ENCODE peak calls at places on chromosomes 4 and X, in five cellular contexts. T, R, I, E and A are unnamed samples.

GRCh38 chr4:167034983-167035382 is 199.3 kb downstream of the SPOCK3 start:
- DNase-seq in T (no peak), R (no peak), I (no peak), E (no peak), A (no peak)

GRCh38 chrX:112536544-112536943 is 143.2 kb downstream of the LHFPL1 start:
- DNase-seq in T (no peak), R (peak; percentile 89), I (peak; percentile 61), E (peak; percentile 43), A (no peak)

GRCh38 chr4:169058312-169058711 is 48.3 kb upstream of the CBR4 start:
- DNase-seq in T (no peak), R (no peak), I (no peak), E (no peak), A (no peak)

GRCh38 chr4:56215138-56215793 is 172.0 kb downstream of the AASDH start:
- DNase-seq in T (no peak), R (no peak), I (no peak), E (no peak), A (no peak)

GRCh38 chrX:17613979-17614572 is 123.2 kb upstream of the SCML1 start:
- DNase-seq in T (peak; percentile 51), R (no peak), I (no peak), E (no peak), A (no peak)

GRCh38 chr4:53548662-53549061 is 42.6 kb downstream of the LNX1 start:
- DNase-seq in T (no peak), R (no peak), I (no peak), E (no peak), A (no peak)

GRCh38 chr4:156798438-156798837 is 173.2 kb downstream of the PDGFC start:
- DNase-seq in T (no peak), R (no peak), I (no peak), E (no peak), A (no peak)

GRCh38 chr4:81589191-81589720 is 117.5 kb upstream of the RASGEF1B start:
- DNase-seq in T (no peak), R (no peak), I (no peak), E (no peak), A (no peak)

GRCh38 chr4:140091305-140091704 is 62.7 kb downstream of the MAML3 start:
- DNase-seq in T (no peak), R (no peak), I (no peak), E (no peak), A (peak; percentile 65)

GRCh38 chr4:101952985-101953384 is 162.5 kb downstream of the BANK1 start:
- DNase-seq in T (no peak), R (no peak), I (no peak), E (no peak), A (no peak)

GRCh38 chr4:101956068-101956805 is 165.7 kb downstream of the BANK1 start:
- DNase-seq in T (no peak), R (no peak), I (no peak), E (no peak), A (no peak)

GRCh38 chr4:101954975-101955678 is 164.6 kb downstream of the BANK1 start:
- DNase-seq in T (no peak), R (no peak), I (no peak), E (no peak), A (no peak)

GRCh38 chr4:101953949-101954348 is 163.4 kb downstream of the BANK1 start:
- DNase-seq in T (peak; percentile 45), R (peak; percentile 52), I (peak; percentile 55), E (no peak), A (peak; percentile 48)

DNA sequence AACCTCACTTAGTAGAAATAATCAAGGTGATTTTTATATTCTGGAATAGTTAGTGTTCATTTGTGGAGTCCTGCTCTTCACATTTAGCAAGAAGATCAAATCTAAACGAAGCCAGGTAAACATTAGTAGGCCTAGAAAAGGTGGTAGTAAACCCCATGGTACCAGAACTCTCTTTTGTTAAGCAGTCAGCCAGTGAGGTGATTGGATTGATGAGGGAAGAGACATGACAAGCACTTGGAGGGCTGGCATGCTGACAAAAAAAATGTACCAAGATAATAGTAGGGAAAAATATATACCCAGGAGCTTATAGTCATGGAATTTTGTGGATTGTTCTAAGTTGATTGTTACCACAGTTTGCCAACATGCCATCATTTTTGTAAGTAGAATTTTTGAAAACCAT is 163.8 kb downstream of the BANK1 start:
- DNase-seq in T (no peak), R (no peak), I (no peak), E (no peak), A (no peak)
- H2BK15ac ChIP-seq in T (no peak overlapping the region), R (no peak overlapping the region), I (no peak overlapping the region), E (no peak overlapping the region), A (no peak overlapping the region)

GRCh38 chrX:19532709-19533108 is 17.4 kb upstream of the MAP3K15 start:
- DNase-seq in T (no peak), R (no peak), I (no peak), E (no peak), A (no peak)
- H2BK120ac ChIP-seq in T (no peak overlapping the region), R (no peak overlapping the region), I (no peak overlapping the region), E (no peak overlapping the region), A (no peak overlapping the region)

GRCh38 chrX:130085551-130085986 is 24.7 kb downstream of the ELF4 start:
- DNase-seq in T (peak; percentile 16), R (no peak), I (no peak), E (no peak), A (peak; percentile 52)
- H2AFZ ChIP-seq in T (no peak overlapping the region), R (no peak overlapping the region), I (no peak overlapping the region), E (no peak overlapping the region), A (no peak overlapping the region)

GRCh38 chr4:120730777-120731320 is 191.7 kb downstream of the PRDM5 start:
- DNase-seq in T (no peak), R (no peak), I (no peak), E (no peak), A (no peak)
- H2BK15ac ChIP-seq in T (no peak overlapping the region), R (no peak overlapping the region), I (no peak overlapping the region), E (no peak overlapping the region), A (no peak overlapping the region)

DNA sequence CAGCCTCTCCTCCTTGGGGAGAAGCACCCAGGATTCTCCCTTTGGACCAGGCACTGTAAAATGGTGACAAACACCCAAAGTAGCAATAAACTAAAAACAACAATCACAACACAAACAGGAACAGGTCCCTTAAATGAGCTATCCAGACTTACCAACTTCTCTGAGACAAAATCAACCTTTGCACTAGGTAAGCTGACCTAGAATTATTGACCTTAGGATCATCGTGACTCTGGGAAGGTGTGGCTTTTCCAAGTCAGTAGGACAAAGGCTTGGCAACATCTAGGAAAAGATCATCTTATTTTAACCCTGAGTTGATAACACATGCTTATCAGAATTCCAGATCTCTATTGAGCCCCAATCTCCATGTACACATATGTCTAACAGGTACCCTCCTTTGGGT is 166.7 kb downstream of the PRDM5 start:
- DNase-seq in T (no peak), R (no peak), I (no peak), E (no peak), A (no peak)
- H2BK120ac ChIP-seq in T (no peak overlapping the region), R (no peak overlapping the region), I (no peak overlapping the region), E (no peak overlapping the region), A (no peak overlapping the region)

DNA sequence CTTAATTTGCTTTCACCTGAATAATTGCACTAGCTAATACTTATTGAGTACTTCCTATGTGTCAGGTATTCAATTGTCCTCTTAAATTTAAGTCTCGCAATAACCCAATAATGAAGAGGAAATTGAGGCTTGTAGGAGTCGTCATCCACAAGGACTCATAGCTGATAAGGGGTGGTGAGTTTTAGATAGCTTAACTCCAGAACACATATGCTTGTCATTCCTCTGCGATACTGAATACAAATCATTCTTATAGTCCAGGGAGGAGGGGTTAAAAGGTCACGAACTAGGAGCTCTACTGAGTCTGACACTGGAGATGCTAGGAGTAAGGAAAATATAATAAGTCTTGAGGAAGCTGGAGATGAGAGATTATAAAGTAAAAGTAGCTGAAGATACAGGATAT is 1.4 kb upstream of the PACRGL start:
- DNase-seq in T (no peak), R (no peak), I (no peak), E (no peak), A (no peak)
- H2AFZ ChIP-seq in T (no peak overlapping the region), R (no peak overlapping the region), I (no peak overlapping the region), E (peak overlapping the region; percentile 48), A (no peak overlapping the region)

DNA sequence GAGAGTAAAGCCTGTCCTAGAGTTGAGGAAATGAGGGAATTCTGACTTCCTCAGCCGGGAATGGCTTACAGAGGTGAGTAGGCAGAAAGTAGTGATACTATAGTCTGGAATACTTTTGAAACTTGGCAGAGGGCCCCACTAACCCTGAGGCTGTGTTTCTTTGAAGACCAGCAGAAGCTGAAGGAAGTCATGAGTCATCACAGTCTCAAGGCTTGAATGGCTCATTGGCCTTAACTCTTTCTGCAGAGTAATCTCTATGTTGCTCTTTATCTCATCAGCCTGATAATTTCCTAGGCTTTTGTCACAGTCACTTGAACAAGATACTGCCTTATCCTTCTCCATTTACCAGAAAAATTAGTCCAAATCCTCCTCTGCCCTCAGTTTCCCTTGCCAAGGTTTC is 80.8 kb downstream of the ANKRD50 start:
- DNase-seq in T (peak; percentile 98), R (no peak), I (no peak), E (no peak), A (peak; percentile 95)
- H2BK15ac ChIP-seq in T (no peak overlapping the region), R (no peak overlapping the region), I (no peak overlapping the region), E (no peak overlapping the region), A (no peak overlapping the region)

GRCh38 chrX:40279091-40279430 is 181.3 kb upstream of the BCOR start:
- DNase-seq in T (no peak), R (no peak), I (no peak), E (no peak), A (no peak)

GRCh38 chrX:40281341-40282005 is 183.7 kb upstream of the BCOR start:
- DNase-seq in T (no peak), R (no peak), I (no peak), E (no peak), A (no peak)

GRCh38 chrX:40278340-40279090 is 180.8 kb upstream of the BCOR start:
- DNase-seq in T (no peak), R (no peak), I (no peak), E (no peak), A (peak; percentile 87)

GRCh38 chrX:40277672-40278071 is 179.9 kb upstream of the BCOR start:
- DNase-seq in T (no peak), R (no peak), I (no peak), E (no peak), A (no peak)

DNA sequence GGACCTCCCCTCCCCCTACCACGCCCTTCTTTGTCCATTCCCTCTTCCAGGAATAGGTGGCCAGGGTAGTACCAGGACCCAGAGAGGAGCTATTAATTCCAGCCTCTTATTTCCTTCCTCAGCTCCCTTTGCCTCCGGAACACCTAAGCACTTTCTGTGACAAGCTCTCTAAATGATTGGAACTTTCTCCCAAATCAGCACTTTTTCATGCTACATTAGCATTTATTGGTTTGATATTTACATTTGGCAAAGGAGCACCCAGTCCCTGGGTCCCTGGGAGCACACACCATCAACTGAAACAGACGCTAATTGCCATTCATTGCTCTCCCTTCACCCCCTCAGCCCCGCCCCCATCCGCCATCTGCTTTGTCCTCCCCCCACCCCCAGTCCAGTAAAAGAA is 182.0 kb upstream of the BCOR start:
- DNase-seq in T (no peak), R (no peak), I (no peak), E (no peak), A (no peak)
- H2BK120ac ChIP-seq in T (no peak overlapping the region), R (no peak overlapping the region), I (no peak overlapping the region), E (no peak overlapping the region), A (no peak overlapping the region)